ENCODE peak calls at places on chromosomes 2 and 18, in four cellular contexts. L is esophagus squamous epithelium, T is left lung, X is lower lobe of right lung. N is an unnamed sample.

GRCh38 chr2:62415019-62415431 is 91.0 kb downstream of the TMEM17 start:
- DNase-seq in L (no peak), X (no peak), T (no peak), N (no peak)

GRCh38 chr2:77192811-77193289 is 329.3 kb downstream of the LRRTM4 start:
- DNase-seq in L (no peak), X (no peak), T (no peak), N (no peak)

GRCh38 chr2:36572752-36573125 is 25.2 kb downstream of the FEZ2 start:
- DNase-seq in X (no peak), L (no peak), T (no peak), N (no peak)

GRCh38 chr18:67517224-67517765 is 775 bp upstream of the DSEL start:
- DNase-seq in T (no peak), X (peak; percentile 43), L (no peak), N (no peak)

GRCh38 chr2:12099374-12099773 is 352.9 kb downstream of the LPIN1 start:
- DNase-seq in T (no peak), X (no peak), L (no peak), N (no peak)

GRCh38 chr18:13437801-13438506 is 219.4 kb downstream of the LDLRAD4 start:
- DNase-seq in T (no peak), X (no peak), L (no peak), N (no peak)

GRCh38 chr2:232893834-232894233 is 23.8 kb downstream of the SNORC start:
- DNase-seq in L (no peak), X (peak; percentile 32), T (peak; percentile 55), N (no peak)

GRCh38 chr2:63001576-63001975 is 49.1 kb upstream of the OTX1 start:
- DNase-seq in L (no peak), T (no peak), X (no peak), N (no peak)

GRCh38 chr18:63002305-63002704 is 287.0 kb downstream of the PHLPP1 start:
- DNase-seq in L (no peak), T (no peak), X (no peak), N (no peak)

GRCh38 chr2:118844261-118845004 is 3.0 kb downstream of the EN1 start:
- DNase-seq in X (no peak), T (no peak), L (no peak), N (no peak)

GRCh38 chr2:231642631-231643493 is 50.2 kb downstream of the TEX44 start:
- DNase-seq in X (peak; percentile 83), L (peak; percentile 23), T (peak; percentile 88), N (peak; percentile 72)

GRCh38 chr2:173290518-173290917 is 64.2 kb upstream of the CDCA7 start:
- DNase-seq in T (no peak), X (no peak), L (no peak), N (no peak)

GRCh38 chr18:56575819-56576663 is 62.4 kb downstream of the TXNL1 start:
- DNase-seq in T (no peak), X (no peak), L (no peak), N (peak; percentile 21)

DNA sequence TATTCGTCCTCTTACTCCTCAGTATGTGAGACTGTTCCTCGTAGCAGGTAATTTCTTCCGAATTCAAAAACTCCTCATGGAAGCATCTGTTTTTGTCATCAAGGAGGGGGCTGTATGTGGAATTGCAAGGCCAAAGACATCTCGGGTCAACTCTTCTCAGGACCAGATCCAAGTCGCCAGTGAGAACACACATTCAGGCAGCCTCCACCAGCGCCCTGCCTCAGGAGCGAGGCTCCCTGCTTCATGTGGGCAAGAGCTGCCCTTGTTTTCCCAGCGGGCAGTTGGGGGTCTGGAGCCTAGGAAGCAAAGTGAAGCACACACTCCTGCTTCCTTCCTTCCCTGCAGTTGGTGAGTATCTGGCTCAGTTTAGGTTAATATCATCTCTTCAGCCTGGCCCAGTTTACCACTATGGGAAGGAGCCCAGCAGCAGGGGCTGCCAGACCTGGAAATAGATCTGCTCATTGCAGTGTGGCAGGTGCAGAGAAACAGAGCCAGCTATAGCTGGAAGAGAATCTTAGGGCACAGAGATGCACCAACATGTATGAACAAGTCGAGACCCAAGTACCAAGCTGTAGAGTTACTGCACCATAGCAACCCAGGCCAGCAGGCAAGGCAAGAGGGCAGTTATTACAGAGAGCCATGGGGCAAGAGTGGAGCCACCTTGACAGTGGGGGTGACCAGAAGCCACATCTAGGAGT is 25.3 kb downstream of the TMEM127 start:
- DNase-seq in X (no peak), T (no peak), L (no peak), N (no peak)
- H3K4me3 ChIP-seq in X (no peak overlapping the region), T (no peak overlapping the region), L (no peak overlapping the region), N (no peak overlapping the region)

DNA sequence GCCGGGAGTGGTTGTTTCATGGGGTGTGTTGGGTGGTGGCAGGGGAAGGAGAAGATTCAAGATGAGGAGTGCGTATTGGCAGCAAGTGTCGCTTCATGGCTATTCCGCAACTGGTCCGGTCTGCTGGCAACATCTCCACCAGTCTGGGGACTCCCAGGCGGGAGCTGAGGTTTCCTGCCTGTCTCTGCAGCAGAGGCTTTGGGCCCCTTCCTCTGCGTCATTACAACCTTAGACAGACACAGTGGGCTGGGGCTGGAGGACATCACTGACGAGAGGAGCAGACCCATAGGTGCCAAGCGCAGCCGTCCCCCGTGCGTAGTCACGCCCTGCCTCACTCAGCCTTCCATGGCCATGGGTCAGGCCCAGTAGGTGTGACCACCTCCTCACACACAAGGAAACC is 64.0 kb upstream of the MCFD2 start:
- DNase-seq in X (no peak), L (no peak), T (peak; percentile 74), N (no peak)
- H3K4me3 ChIP-seq in X (no peak overlapping the region), L (no peak overlapping the region), T (no peak overlapping the region), N (no peak overlapping the region)

GRCh38 chr2:240626531-240627300 is 1.4 kb downstream of the GPR35 start:
- DNase-seq in L (no peak), X (peak; percentile 67), T (peak; percentile 81), N (no peak)

GRCh38 chr2:240624011-240624949 is 1.0 kb upstream of the GPR35 start:
- DNase-seq in X (peak; percentile 45), T (peak; percentile 76), L (no peak), N (no peak)

GRCh38 chr2:240623531-240624010 is 1.7 kb upstream of the GPR35 start:
- DNase-seq in T (peak; percentile 77), X (peak; percentile 46), L (no peak), N (no peak)

GRCh38 chr2:240622631-240623235 is 2.5 kb upstream of the GPR35 start:
- DNase-seq in T (peak; percentile 84), X (peak; percentile 60), L (no peak), N (no peak)

GRCh38 chr2:240624950-240625621 is at the start of gene GPR35:
- DNase-seq in L (no peak), X (peak; percentile 80), T (peak; percentile 88), N (peak; percentile 34)
- H3K4me3 ChIP-seq in L (peak within 1 kb of the TSS; percentile 38), X (no peak within 1 kb of the TSS), T (no peak within 1 kb of the TSS), N (no peak within 1 kb of the TSS)

GRCh38 chr2:97724501-97724900 is 11.1 kb downstream of the ZAP70 start:
- DNase-seq in X (no peak), T (peak; percentile 47), L (no peak), N (no peak)

GRCh38 chr2:97724946-97725688 is 11.7 kb downstream of the ZAP70 start:
- DNase-seq in X (no peak), L (no peak), T (peak; percentile 61), N (no peak)

GRCh38 chr2:97722227-97722626 is 8.9 kb downstream of the ZAP70 start:
- DNase-seq in X (no peak), L (no peak), T (no peak), N (no peak)

GRCh38 chr2:97724073-97724410 is 10.7 kb downstream of the ZAP70 start:
- DNase-seq in L (no peak), T (no peak), X (no peak), N (no peak)

GRCh38 chr2:97723156-97724072 is 10.0 kb downstream of the ZAP70 start:
- DNase-seq in X (no peak), L (no peak), T (peak; percentile 73), N (no peak)
- H3K4me3 ChIP-seq in X (no peak overlapping the region), L (no peak overlapping the region), T (no peak overlapping the region), N (no peak overlapping the region)

DNA sequence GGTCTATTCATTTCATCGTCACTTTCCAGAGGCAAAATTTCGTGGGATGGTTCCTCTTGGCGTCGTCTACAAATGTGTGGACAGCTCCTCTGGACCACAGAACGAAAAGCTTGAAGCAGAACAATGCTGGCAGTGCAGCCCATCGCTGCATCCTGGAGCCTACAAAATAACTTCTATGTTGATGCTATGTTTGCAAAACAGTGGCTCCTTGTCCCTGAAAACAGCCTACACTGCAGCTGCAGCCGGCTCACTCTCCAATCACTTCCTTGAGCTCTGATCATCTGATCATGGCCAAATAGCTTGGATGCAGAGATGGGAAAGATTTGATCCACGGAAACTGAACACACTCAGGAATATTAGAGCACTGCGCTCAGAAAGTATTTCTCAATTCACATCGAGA is 60.0 kb downstream of the DOCK10 start:
- DNase-seq in X (no peak), T (no peak), L (no peak), N (no peak)
- H3K4me3 ChIP-seq in X (peak overlapping the region; percentile 20), T (no peak overlapping the region), L (peak overlapping the region; percentile 54), N (peak overlapping the region; percentile 1)

GRCh38 chr2:55229221-55229620 is 2.9 kb downstream of the CLHC1 start:
- DNase-seq in X (no peak), L (no peak), T (no peak), N (no peak)

GRCh38 chr2:55223958-55224760 is 7.9 kb downstream of the CLHC1 start:
- DNase-seq in X (no peak), L (no peak), T (no peak), N (no peak)

GRCh38 chr2:55228224-55228563 is 3.9 kb downstream of the CLHC1 start:
- DNase-seq in L (no peak), X (no peak), T (no peak), N (no peak)

GRCh38 chr2:55225481-55226020 is 6.5 kb downstream of the CLHC1 start:
- DNase-seq in X (no peak), L (no peak), T (no peak), N (no peak)

GRCh38 chr2:55224761-55225261 is 7.3 kb downstream of the CLHC1 start:
- DNase-seq in L (no peak), X (no peak), T (peak; percentile 69), N (no peak)
- H3K4me3 ChIP-seq in L (no peak overlapping the region), X (no peak overlapping the region), T (no peak overlapping the region), N (no peak overlapping the region)

DNA sequence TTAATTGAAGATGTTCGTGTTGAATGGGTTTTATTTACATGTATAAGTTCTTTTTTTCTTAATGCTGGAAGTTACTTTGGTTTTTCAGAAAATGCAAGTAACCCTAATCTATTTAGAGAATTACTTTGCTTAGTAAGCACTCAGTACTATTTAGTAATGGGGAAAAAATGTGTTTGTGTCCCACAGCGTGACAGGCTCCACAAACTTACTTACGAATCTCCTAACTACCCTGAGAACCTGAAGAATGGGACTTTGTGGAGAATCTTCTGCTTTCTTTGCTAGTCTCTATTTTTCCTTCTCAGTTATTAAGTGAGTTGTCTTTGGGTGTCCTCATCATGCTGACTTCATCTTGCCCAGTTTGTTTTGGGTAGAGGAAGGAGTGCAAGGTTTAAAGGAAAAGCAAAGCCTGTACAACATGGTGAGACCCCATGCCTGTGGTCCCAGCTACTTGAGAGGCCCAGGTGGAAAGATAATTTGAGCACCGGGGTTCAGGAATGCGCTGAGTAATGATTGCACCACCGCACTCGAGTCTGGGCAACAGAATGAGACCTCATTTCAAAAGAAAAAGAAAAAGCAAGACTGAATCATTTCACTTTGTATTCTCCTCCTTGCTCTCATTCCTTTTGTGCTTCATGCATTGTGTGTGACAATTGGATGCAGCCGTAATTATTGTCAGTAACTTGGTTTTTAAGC is 10.2 kb downstream of the NEDD4L start:
- DNase-seq in T (no peak), X (peak; percentile 53), L (no peak), N (no peak)
- H3K4me3 ChIP-seq in T (no peak overlapping the region), X (no peak overlapping the region), L (no peak overlapping the region), N (no peak overlapping the region)